ENCODE peak calls at places on chromosomes 12 and 14, in eight cellular contexts. O, H, T, E, Z, Q, V and M are unnamed samples.

GRCh38 chr12:26274441-26275312 is 79.3 kb downstream of the SSPN start:
- DNase-seq in E (peak), Z (peak), V (peak), T (peak), O (peak), Q (peak), H (no peak), M (peak)

GRCh38 chr14:35254736-35255135 is 37.4 kb upstream of the PSMA6 start:
- DNase-seq in T (no peak), Q (no peak), Z (no peak), E (no peak), H (no peak), V (no peak), O (no peak), M (peak)

GRCh38 chr14:74973003-74973614 is 17.7 kb upstream of the PGF start:
- DNase-seq in Z (no peak), V (no peak), O (peak), H (peak), Q (no peak), T (no peak), E (no peak), M (peak)

GRCh38 chr12:26966842-26967241 is 28.6 kb downstream of the FGFR1OP2 start:
- DNase-seq in Q (no peak), H (no peak), E (no peak), O (no peak), T (no peak), Z (no peak), V (no peak), M (no peak)

GRCh38 chr12:53738834-53739284 is 11.6 kb upstream of the CALCOCO1 start:
- DNase-seq in V (no peak), Q (no peak), Z (no peak), T (no peak), O (no peak), H (no peak), E (no peak), M (no peak)

GRCh38 chr14:24798911-24799310 is 164.9 kb upstream of the GZMB start:
- DNase-seq in H (no peak), Z (no peak), V (no peak), Q (no peak), T (no peak), E (no peak), O (no peak), M (no peak)

GRCh38 chr14:73802431-73803188 is 49.0 kb upstream of the PTGR2 start:
- DNase-seq in Q (peak), T (no peak), O (no peak), V (peak), E (no peak), H (peak), Z (no peak), M (peak)

GRCh38 chr12:57124259-57124877 is 3.9 kb upstream of the LRP1 start:
- DNase-seq in E (peak), H (peak), Q (peak), T (peak), V (peak), O (peak), Z (no peak), M (peak)

GRCh38 chr14:89954045-89955021 is at the start of gene EFCAB11:
- DNase-seq in O (peak), Q (peak), E (peak), H (peak), V (peak), T (peak), Z (peak), M (peak)
- TF ChIP-seq CTCF in O (no peak), Q (peak), E (no peak), H (peak), V (no peak), T (no peak), Z (peak), M (peak)

GRCh38 chr12:47777741-47778558 is 4.9 kb downstream of the SLC48A1 start:
- DNase-seq in H (peak), V (no peak), Q (no peak), Z (no peak), T (no peak), E (peak), O (no peak), M (no peak)
- TF ChIP-seq CTCF in H (no peak), V (no peak), Q (no peak), Z (no peak), T (no peak), E (no peak), O (no peak), M (no peak)

DNA sequence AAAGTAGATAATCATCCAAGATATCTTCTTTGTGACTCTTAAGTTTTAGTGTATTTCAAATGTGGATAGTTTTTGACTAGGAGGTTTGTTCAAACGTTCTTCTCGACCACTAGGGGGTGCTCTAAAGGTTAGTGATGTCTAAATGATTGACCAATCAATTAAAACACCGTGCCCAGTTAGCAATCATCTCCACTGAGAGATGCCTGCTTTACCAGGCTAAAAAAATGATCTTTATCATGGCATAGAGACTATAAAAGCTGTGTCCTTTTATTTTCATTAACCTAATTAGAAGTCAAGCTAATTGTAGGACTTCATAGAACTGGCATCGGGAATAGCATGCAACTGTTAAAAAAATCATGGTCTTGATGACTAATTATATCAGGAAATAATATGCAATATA is 153.9 kb downstream of the PRKCH start:
- DNase-seq in Q (peak), Z (no peak), E (no peak), T (no peak), V (no peak), O (no peak), H (no peak), M (peak)
- TF ChIP-seq CTCF in Q (peak), Z (peak), E (no peak), T (peak), V (peak), O (peak), H (peak), M (peak)

GRCh38 chr14:64801800-64802199 is 77.9 kb downstream of the SPTB start:
- DNase-seq in V (no peak), Q (peak), O (peak), E (no peak), H (peak), T (no peak), Z (no peak), M (peak)
- TF ChIP-seq CTCF in V (no peak), Q (peak), O (peak), E (no peak), H (peak), T (peak), Z (no peak), M (no peak)